ENCODE peak calls at places on chromosomes 6 and 20, in six cellular contexts. Y, G, C, Z, D and X are unnamed samples.

GRCh38 chr6:22512716-22513452 is 56.5 kb upstream of the HDGFL1 start:
- DNase-seq in D (no peak), Y (no peak), G (peak), Z (no peak), C (peak), X (no peak)

GRCh38 chr6:169424821-169425240 is 171.2 kb upstream of the THBS2 start:
- DNase-seq in C (peak), D (no peak), Z (no peak), G (peak), Y (no peak), X (no peak)

GRCh38 chr6:44022296-44022661 is 105.0 kb downstream of the MRPL14 start:
- DNase-seq in D (no peak), C (no peak), Z (no peak), G (peak), Y (no peak), X (no peak)

GRCh38 chr6:111356551-111356950 is 126.5 kb downstream of the REV3L start:
- DNase-seq in Y (no peak), Z (no peak), C (no peak), D (no peak), G (no peak), X (no peak)

GRCh38 chr20:51958636-51959542 is 156.6 kb upstream of the SALL4 start:
- DNase-seq in C (peak), D (no peak), Z (no peak), Y (no peak), G (peak), X (no peak)

GRCh38 chr6:44278774-44279697 is 8.8 kb downstream of the TMEM151B start:
- DNase-seq in Z (no peak), G (no peak), D (no peak), Y (no peak), C (no peak), X (no peak)

GRCh38 chr6:30171677-30172471 is 8.5 kb downstream of the TRIM15 start:
- DNase-seq in D (no peak), C (peak), Y (no peak), G (no peak), Z (no peak), X (peak)

GRCh38 chr20:4045741-4046140 is 30.4 kb upstream of the RNF24 start:
- DNase-seq in D (no peak), G (peak), Y (no peak), Z (no peak), C (peak), X (no peak)

GRCh38 chr20:10434832-10435812 is at the start of gene SLX4IP:
- DNase-seq in Y (peak), D (peak), Z (peak), C (peak), G (peak), X (peak)

GRCh38 chr6:133241901-133242760 is 974 bp downstream of the EYA4 start:
- DNase-seq in C (peak), D (no peak), Y (no peak), Z (no peak), G (peak), X (peak)

GRCh38 chr6:77844822-77845221 is 192.0 kb downstream of the MEI4 start:
- DNase-seq in D (no peak), Y (no peak), G (no peak), Z (no peak), C (no peak), X (no peak)

GRCh38 chr20:63006611-63007471 is at the start of gene BHLHE23:
- DNase-seq in Z (no peak), C (no peak), Y (no peak), G (no peak), D (no peak), X (no peak)

GRCh38 chr6:5214570-5215052 is 46.1 kb downstream of the LYRM4 start:
- DNase-seq in G (peak), C (peak), Y (peak), D (no peak), Z (no peak), X (peak)

GRCh38 chr6:168095171-168095691 is 16.2 kb upstream of the FRMD1 start:
- DNase-seq in Z (peak), C (no peak), D (no peak), G (no peak), Y (no peak), X (no peak)

GRCh38 chr6:30283761-30284160 is 43.0 kb upstream of the TRIM39 start:
- DNase-seq in C (no peak), D (no peak), Y (no peak), G (peak), Z (no peak), X (no peak)

GRCh38 chr6:124670801-124671200 is 291.4 kb upstream of the RNF217 start:
- DNase-seq in D (no peak), Z (no peak), Y (no peak), C (no peak), G (no peak), X (no peak)

GRCh38 chr6:117351521-117351920 is 74.2 kb downstream of the ROS1 start:
- DNase-seq in G (no peak), Z (no peak), D (no peak), Y (no peak), C (no peak), X (no peak)